ENCODE peak calls at places on chromosomes 13 and 19, in seven cellular contexts. L, C, G, W, F, Z and P are unnamed samples.

GRCh38 chr13:48977973-48978372 is 2.3 kb downstream of the FNDC3A start:
- DNase-seq in W (no peak), F (no peak), L (no peak), Z (peak), C (no peak), G (no peak), P (no peak)

GRCh38 chr19:6091771-6092291 is 18.5 kb downstream of the RFX2 start:
- DNase-seq in C (no peak), W (no peak), F (no peak), L (no peak), Z (no peak), G (no peak), P (no peak)

GRCh38 chr13:27147530-27148170 is 24.0 kb downstream of the USP12 start:
- DNase-seq in Z (no peak), C (no peak), W (no peak), L (no peak), G (no peak), F (no peak), P (no peak)

GRCh38 chr19:14533450-14533849 is 4.1 kb downstream of the TECR start:
- DNase-seq in L (no peak), G (no peak), C (no peak), W (no peak), Z (no peak), F (no peak), P (no peak)

GRCh38 chr13:50800091-50800739 is 43.3 kb downstream of the DLEU7 start:
- DNase-seq in Z (no peak), W (no peak), F (no peak), L (no peak), G (no peak), C (no peak), P (no peak)

GRCh38 chr13:90896022-90896421 is 451.5 kb upstream of the MIR17HG start:
- DNase-seq in F (no peak), Z (no peak), W (no peak), C (no peak), L (no peak), G (no peak), P (no peak)

GRCh38 chr13:23069571-23069970 is 111.2 kb upstream of the SGCG start:
- DNase-seq in L (no peak), G (no peak), W (no peak), C (no peak), F (peak), Z (no peak), P (peak)

GRCh38 chr19:5188548-5189317 is 151.9 kb downstream of the PTPRS start:
- DNase-seq in G (no peak), Z (no peak), C (no peak), W (no peak), L (no peak), F (no peak), P (no peak)

GRCh38 chr13:47790755-47791154 is 210.3 kb downstream of the SUCLA2 start:
- DNase-seq in F (no peak), G (no peak), C (no peak), Z (no peak), L (no peak), W (no peak), P (no peak)

GRCh38 chr13:58960909-58961308 is 1202.8 kb downstream of the DIAPH3 start:
- DNase-seq in Z (no peak), W (peak), L (no peak), F (no peak), G (no peak), C (no peak), P (no peak)

GRCh38 chr19:14072535-14073231 is at the start of gene MISP3:
- DNase-seq in L (no peak), C (peak), F (no peak), G (no peak), Z (no peak), W (peak), P (no peak)

GRCh38 chr13:66948910-66949309 is 281.2 kb downstream of the PCDH9 start:
- DNase-seq in Z (no peak), C (no peak), F (no peak), G (no peak), W (no peak), L (no peak), P (no peak)

GRCh38 chr19:40165362-40165937 is 25.8 kb upstream of the MAP3K10 start:
- DNase-seq in Z (peak), G (no peak), W (peak), L (no peak), F (no peak), C (peak), P (no peak)

GRCh38 chr13:36412736-36413135 is 19.6 kb upstream of the CCNA1 start:
- DNase-seq in F (no peak), G (no peak), L (no peak), C (no peak), Z (no peak), W (no peak), P (no peak)

GRCh38 chr13:84405286-84405685 is 523.0 kb upstream of the SLITRK1 start:
- DNase-seq in C (no peak), G (no peak), W (no peak), Z (no peak), L (no peak), F (no peak), P (no peak)

GRCh38 chr13:64884976-64885375 is 2345.2 kb downstream of the PCDH9 start:
- DNase-seq in W (no peak), F (no peak), C (no peak), G (no peak), L (no peak), Z (no peak), P (no peak)

GRCh38 chr13:20387006-20387405 is 138.7 kb downstream of the CRYL1 start:
- DNase-seq in F (no peak), Z (no peak), L (no peak), W (no peak), C (no peak), G (no peak), P (no peak)

GRCh38 chr13:21911916-21912315 is 241.0 kb downstream of the FGF9 start:
- DNase-seq in Z (no peak), C (no peak), W (no peak), F (no peak), L (no peak), G (no peak), P (no peak)

GRCh38 chr13:28495586-28496564 is 947 bp upstream of the FLT1 start:
- DNase-seq in F (no peak), W (no peak), G (no peak), L (no peak), Z (no peak), C (no peak), P (no peak)

GRCh38 chr19:5131866-5132561 is 163.1 kb downstream of the KDM4B start:
- DNase-seq in G (no peak), F (no peak), W (no peak), C (no peak), L (no peak), Z (no peak), P (no peak)

GRCh38 chr13:29369060-29369743 is 226.3 kb downstream of the SLC7A1 start:
- DNase-seq in C (peak), Z (peak), L (peak), G (no peak), F (no peak), W (peak), P (no peak)

GRCh38 chr19:19270749-19271571 is 2.1 kb downstream of the TM6SF2 start:
- DNase-seq in G (no peak), W (no peak), Z (no peak), F (no peak), C (no peak), L (no peak), P (no peak)

GRCh38 chr13:22061806-22062391 is 391.0 kb downstream of the FGF9 start:
- DNase-seq in C (no peak), W (no peak), F (no peak), Z (no peak), L (no peak), G (no peak), P (no peak)

GRCh38 chr19:41225238-41226052 is 6.4 kb downstream of the AXL start:
- DNase-seq in C (no peak), G (peak), L (peak), Z (peak), F (peak), W (peak), P (peak)

GRCh38 chr19:39208175-39208795 is 4.2 kb upstream of the SYCN start:
- DNase-seq in L (no peak), F (no peak), W (no peak), C (no peak), G (no peak), Z (no peak), P (no peak)

GRCh38 chr19:45075215-45076028 is 856 bp downstream of the ZNF296 start:
- DNase-seq in C (no peak), L (no peak), W (peak), G (no peak), Z (no peak), F (no peak), P (no peak)

GRCh38 chr19:49398001-49398615 is 10.1 kb downstream of the KASH5 start:
- DNase-seq in W (no peak), Z (no peak), F (no peak), L (no peak), C (no peak), G (no peak), P (no peak)

GRCh38 chr13:40776681-40777165 is 5.7 kb upstream of the MRPS31 start:
- DNase-seq in L (no peak), F (no peak), C (no peak), W (no peak), Z (peak), G (no peak), P (no peak)

GRCh38 chr19:47176627-47177090 is 46.0 kb downstream of the SAE1 start:
- DNase-seq in F (peak), L (peak), W (no peak), Z (peak), G (no peak), C (no peak), P (peak)

GRCh38 chr19:39110263-39110967 is 15.2 kb upstream of the PAK4 start:
- DNase-seq in L (no peak), F (no peak), C (peak), W (peak), G (peak), Z (no peak), P (no peak)

GRCh38 chr13:103883152-103883551 is 816.9 kb upstream of the SLC10A2 start:
- DNase-seq in F (peak), G (peak), L (no peak), Z (peak), C (peak), W (peak), P (peak)

GRCh38 chr13:96836733-96837132 is 157.5 kb downstream of the OXGR1 start:
- DNase-seq in F (no peak), W (no peak), L (no peak), G (no peak), Z (no peak), C (no peak), P (no peak)

GRCh38 chr13:91133941-91134772 is 213.3 kb upstream of the MIR17HG start:
- DNase-seq in F (peak), G (no peak), L (peak), Z (peak), W (peak), C (peak), P (peak)

GRCh38 chr13:40181203-40181845 is 485.1 kb downstream of the FOXO1 start:
- DNase-seq in F (no peak), C (no peak), L (peak), W (peak), Z (peak), G (no peak), P (peak)

GRCh38 chr13:35764359-35765015 is 288.0 kb upstream of the MAB21L1 start:
- DNase-seq in L (no peak), C (no peak), F (no peak), Z (no peak), W (no peak), G (no peak), P (no peak)

GRCh38 chr19:56934438-56935090 is 94.0 kb upstream of the PEG3 start:
- DNase-seq in W (no peak), C (no peak), Z (no peak), F (no peak), L (no peak), G (no peak), P (no peak)

GRCh38 chr13:78476910-78477309 is 126.4 kb downstream of the POU4F1 start:
- DNase-seq in F (no peak), L (no peak), Z (no peak), C (no peak), W (no peak), G (no peak), P (no peak)

GRCh38 chr19:46766569-46767317 is 20.5 kb upstream of the STRN4 start:
- DNase-seq in F (no peak), Z (no peak), L (no peak), C (peak), W (peak), G (no peak), P (no peak)

GRCh38 chr13:100694722-100695644 is 20.4 kb upstream of the TMTC4 start:
- DNase-seq in W (peak), F (no peak), Z (peak), G (no peak), C (peak), L (no peak), P (no peak)

GRCh38 chr19:34838248-34838647 is 65.2 kb upstream of the ZNF599 start:
- DNase-seq in G (no peak), W (peak), Z (no peak), L (no peak), C (no peak), F (no peak), P (no peak)

GRCh38 chr19:34841780-34842179 is 68.8 kb upstream of the ZNF599 start:
- DNase-seq in G (no peak), Z (no peak), L (no peak), F (no peak), C (no peak), W (no peak), P (no peak)

GRCh38 chr19:34837262-34837661 is 64.2 kb upstream of the ZNF599 start:
- DNase-seq in C (peak), Z (no peak), G (peak), F (no peak), W (no peak), L (no peak), P (no peak)

GRCh38 chr19:34835952-34836351 is 62.9 kb upstream of the ZNF599 start:
- DNase-seq in L (no peak), F (no peak), C (no peak), W (no peak), G (no peak), Z (no peak), P (no peak)

DNA sequence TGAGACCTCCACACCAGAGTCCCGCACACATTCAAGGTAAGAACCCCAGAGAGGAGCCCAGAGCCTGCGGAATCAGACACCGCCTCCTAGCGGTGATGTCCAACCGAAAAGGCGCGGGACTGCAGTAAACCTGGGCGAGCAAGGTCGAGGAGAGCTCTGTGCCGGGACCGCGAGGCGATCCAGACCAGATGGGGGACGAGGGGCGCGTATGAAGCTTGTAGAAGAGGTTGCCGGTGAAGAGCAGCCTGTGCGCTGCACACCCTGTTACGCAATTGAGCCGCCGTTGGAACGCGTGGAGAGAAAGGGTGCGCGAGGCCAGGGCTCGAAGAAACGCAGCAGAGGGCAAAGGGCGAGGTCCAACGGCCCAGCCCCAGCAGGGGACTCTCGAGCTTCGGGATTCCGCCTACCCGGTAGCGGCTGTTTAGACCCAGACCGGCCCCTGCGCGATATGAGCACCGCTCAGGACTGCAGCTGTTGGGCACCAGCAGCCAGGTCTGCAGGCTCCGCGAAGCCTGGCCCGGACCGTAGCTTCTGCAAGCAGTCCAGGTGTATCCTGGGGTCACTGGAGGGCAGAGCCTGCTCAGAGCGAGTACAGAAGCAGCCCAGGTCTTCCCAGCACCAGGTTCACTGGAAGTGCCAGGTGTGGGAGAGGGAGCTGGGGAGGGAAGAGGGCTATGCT is 65.9 kb upstream of the ZNF599 start:
- DNase-seq in F (no peak), Z (no peak), W (peak), L (no peak), C (no peak), G (no peak), P (no peak)
- TF ChIP-seq CTCF in F (peak), Z (peak), W (peak), L (no peak), C (no peak), G (no peak), P (peak)

GRCh38 chr19:48292798-48293197 is 22.9 kb downstream of the ZNF114 start:
- DNase-seq in Z (peak), L (no peak), W (no peak), C (no peak), F (no peak), G (no peak), P (no peak)

GRCh38 chr19:48290923-48291700 is 21.2 kb downstream of the ZNF114 start:
- DNase-seq in G (peak), F (no peak), Z (peak), L (no peak), C (peak), W (peak), P (no peak)

GRCh38 chr19:48295458-48295857 is 25.6 kb downstream of the ZNF114 start:
- DNase-seq in C (no peak), L (no peak), W (no peak), Z (no peak), G (no peak), F (no peak), P (no peak)

GRCh38 chr19:48287748-48288147 is 17.9 kb downstream of the ZNF114 start:
- DNase-seq in W (no peak), F (no peak), C (no peak), Z (no peak), G (no peak), L (no peak), P (no peak)

GRCh38 chr19:48290341-48290922 is 20.6 kb downstream of the ZNF114 start:
- DNase-seq in F (no peak), C (peak), W (peak), G (no peak), Z (peak), L (no peak), P (no peak)
- H3K4me3 ChIP-seq in F (peak), C (peak), W (peak), G (peak), Z (peak), L (peak), P (peak)

DNA sequence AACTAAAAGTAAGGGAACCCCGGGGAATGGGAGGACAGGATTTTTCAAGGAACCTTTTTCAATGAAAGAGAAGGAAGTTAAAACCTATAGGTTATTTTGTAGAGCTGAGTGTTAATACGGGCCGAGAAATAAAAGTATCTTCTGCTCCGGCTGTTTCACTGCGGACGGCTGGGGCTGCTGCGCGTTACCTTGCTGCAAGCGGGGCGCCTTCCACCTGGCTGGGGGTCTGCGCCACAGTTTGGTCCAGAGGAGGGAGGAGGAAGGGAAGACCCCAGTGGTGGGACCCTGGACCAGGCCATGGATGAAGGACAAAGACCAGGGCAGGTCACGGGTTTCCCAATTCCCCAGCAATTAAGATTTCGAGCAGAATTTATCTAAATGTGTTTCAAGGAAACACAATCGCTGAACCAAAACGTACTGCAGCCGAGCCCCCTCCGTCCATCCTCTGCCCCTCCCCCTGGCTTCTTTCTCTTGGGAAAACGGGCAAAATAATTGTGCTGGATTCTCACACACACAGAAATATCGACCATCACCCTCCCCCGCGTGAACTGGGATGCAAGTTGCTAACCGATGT is 2.9 kb downstream of the SOX1 start:
- DNase-seq in F (no peak), W (no peak), C (no peak), L (no peak), G (no peak), Z (no peak), P (no peak)
- TF ChIP-seq CTCF in F (no peak), W (no peak), C (no peak), L (no peak), G (no peak), Z (no peak), P (no peak)

DNA sequence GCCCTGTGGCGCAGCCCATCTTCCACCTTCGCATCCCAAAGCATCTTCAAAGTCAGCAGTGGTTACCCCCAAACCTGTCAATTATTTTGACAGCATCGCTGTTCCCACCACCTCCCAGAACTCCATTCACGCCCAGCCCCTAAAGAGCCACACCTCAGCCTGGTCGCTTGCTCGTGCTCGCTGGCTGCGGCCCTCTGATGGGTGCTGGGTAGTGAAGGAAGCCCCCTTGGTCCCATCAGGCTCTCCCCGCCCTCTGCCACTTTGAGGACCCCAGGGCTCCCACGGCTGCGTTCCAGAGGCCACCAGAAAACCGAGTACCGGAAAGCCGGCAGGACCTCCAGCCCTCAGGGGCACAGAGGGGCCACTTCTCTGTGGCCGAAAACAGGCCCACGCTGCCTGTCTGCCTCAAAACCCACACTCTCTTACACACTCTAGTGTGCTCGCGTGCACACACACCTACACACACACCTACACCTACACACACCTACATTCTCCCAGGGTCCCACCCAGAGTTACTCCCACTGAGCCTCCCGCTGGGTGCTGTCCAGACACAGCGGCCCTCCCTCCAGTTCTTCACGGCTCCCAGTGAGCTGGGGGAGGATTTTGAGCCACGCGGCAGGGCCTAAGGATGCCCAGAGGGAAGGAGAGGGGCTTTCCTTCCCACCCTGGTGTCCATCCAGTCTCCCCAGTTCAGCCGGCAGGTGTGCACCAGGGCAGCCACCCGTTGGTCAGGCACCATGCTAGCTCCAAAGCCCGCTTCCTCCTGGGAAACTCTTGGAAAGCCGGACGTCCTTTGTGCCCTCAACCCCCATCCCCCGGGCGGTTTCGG is 1.9 kb downstream of the VSTM2B start:
- DNase-seq in Z (no peak), W (no peak), L (no peak), C (no peak), F (no peak), G (no peak), P (no peak)
- H3K4me3 ChIP-seq in Z (no peak), W (no peak), L (no peak), C (no peak), F (no peak), G (no peak), P (no peak)

GRCh38 chr19:10027158-10027997 is 14.1 kb downstream of the RDH8 start:
- DNase-seq in Z (peak), G (peak), L (peak), W (peak), C (peak), F (peak), P (peak)
- TF ChIP-seq CTCF in Z (peak), G (peak), L (peak), W (peak), C (peak), F (peak), P (peak)